ENCODE peak calls at places on chromosomes 16 and 17, in nine cellular contexts. J is H7, Z is lung, Q is endothelial cell, Y is activated T-cell treated with anti-CD3 and anti-CD28 coated beads for 1 hour, A is mesendoderm, K is Ammon's horn, C is NCI-H1048, L is nephron progenitor cell. W is an unnamed sample.

GRCh38 chr16:22165508-22166285 is 3.4 kb downstream of the SDR42E2 start:
- DNase-seq in J (no peak), Z (no peak), Q (no peak), Y (no peak), A (no peak), K (no peak), C (no peak), L (no peak), W (no peak)

GRCh38 chr17:45243750-45244149 is 18.1 kb downstream of the SPATA32 start:
- DNase-seq in J (no peak), Z (no peak), Q (no peak), Y (no peak), A (no peak), K (no peak), C (no peak), L (no peak), W (no peak)

GRCh38 chr16:30458561-30459394 is 13.1 kb upstream of the SEPHS2 start:
- DNase-seq in J (peak), Z (peak), Q (no peak), Y (peak), A (no peak), K (peak), C (no peak), L (no peak), W (peak)

GRCh38 chr17:7173687-7174602 is 5.2 kb downstream of the ASGR1 start:
- DNase-seq in J (peak), Z (peak), Q (peak), Y (peak), A (peak), K (peak), C (no peak), L (peak), W (no peak)

GRCh38 chr17:80704381-80704819 is 159.8 kb downstream of the RPTOR start:
- DNase-seq in J (no peak), Z (no peak), Q (no peak), Y (no peak), A (no peak), K (no peak), C (no peak), L (no peak), W (no peak)

GRCh38 chr16:81276323-81276722 is 37.8 kb downstream of the BCO1 start:
- DNase-seq in J (no peak), Z (no peak), Q (no peak), Y (no peak), A (no peak), K (peak), C (no peak), L (no peak), W (no peak)

GRCh38 chr16:67240506-67240905 is 6.8 kb downstream of the FHOD1 start:
- DNase-seq in J (no peak), Z (peak), Q (no peak), Y (no peak), A (no peak), K (no peak), C (no peak), L (no peak), W (no peak)

GRCh38 chr17:66165537-66166123 is 26.3 kb downstream of the CEP112 start:
- DNase-seq in J (peak), Z (no peak), Q (peak), Y (no peak), A (peak), K (peak), C (peak), L (peak), W (peak)

GRCh38 chr17:11787074-11787473 is 188.8 kb downstream of the DNAH9 start:
- DNase-seq in J (no peak), Z (no peak), Q (no peak), Y (no peak), A (no peak), K (no peak), C (no peak), L (no peak), W (no peak)

GRCh38 chr17:6641374-6641818 is 536 bp downstream of the TXNDC17 start:
- DNase-seq in J (no peak), Z (no peak), Q (no peak), Y (no peak), A (no peak), K (peak), C (no peak), L (no peak), W (no peak)

GRCh38 chr17:8226536-8227237 is 16.3 kb upstream of the AURKB start:
- DNase-seq in J (peak), Z (peak), Q (peak), Y (no peak), A (peak), K (peak), C (no peak), L (peak), W (peak)

GRCh38 chr16:87133966-87134945 is 182.9 kb downstream of the C16orf95 start:
- DNase-seq in J (peak), Z (no peak), Q (no peak), Y (no peak), A (no peak), K (no peak), C (no peak), L (no peak), W (no peak)

GRCh38 chr16:65415460-65415859 is 293.6 kb upstream of the CDH11 start:
- DNase-seq in J (no peak), Z (no peak), Q (no peak), Y (no peak), A (peak), K (no peak), C (no peak), L (no peak), W (no peak)

GRCh38 chr17:3843935-3844516 is 2.0 kb downstream of the NCBP3 start:
- DNase-seq in J (peak), Z (no peak), Q (peak), Y (peak), A (peak), K (peak), C (no peak), L (peak), W (no peak)

GRCh38 chr17:17749921-17750320 is 68.7 kb downstream of the RAI1 start:
- DNase-seq in J (peak), Z (peak), Q (peak), Y (peak), A (peak), K (peak), C (no peak), L (peak), W (no peak)